ENCODE peak calls at places on chromosomes 6 and 20, in nine cellular contexts. One of them, this sample, is unnamed.

GRCh38 chr6:84791233-84791632 is 26.8 kb upstream of the TBX18 start:
- DNase-seq in IMR-90: no peak
- DNase-seq in ovary: no peak
- DNase-seq in tibial nerve: no peak
- DNase-seq in K562: peak; percentile 51
- DNase-seq in A549: no peak
- DNase-seq in HepG2: no peak
- DNase-seq in breast epithelium: no peak
- DNase-seq in spleen: no peak
- DNase-seq in this sample: no peak

GRCh38 chr6:155132617-155133016 is 131.2 kb upstream of the CLDN20 start:
- DNase-seq in IMR-90: no peak
- DNase-seq in ovary: no peak
- DNase-seq in tibial nerve: no peak
- DNase-seq in K562: no peak
- DNase-seq in A549: no peak
- DNase-seq in HepG2: no peak
- DNase-seq in breast epithelium: no peak
- DNase-seq in spleen: no peak
- DNase-seq in this sample: no peak

GRCh38 chr20:8640461-8640860 is 428.4 kb upstream of the PLCB4 start:
- DNase-seq in IMR-90: no peak
- DNase-seq in ovary: no peak
- DNase-seq in tibial nerve: no peak
- DNase-seq in K562: no peak
- DNase-seq in A549: no peak
- DNase-seq in HepG2: no peak
- DNase-seq in breast epithelium: no peak
- DNase-seq in spleen: no peak
- DNase-seq in this sample: no peak

GRCh38 chr20:64140421-64140820 is 23.8 kb upstream of the MYT1 start:
- DNase-seq in IMR-90: no peak
- DNase-seq in ovary: peak; percentile 8
- DNase-seq in tibial nerve: no peak
- DNase-seq in K562: no peak
- DNase-seq in A549: no peak
- DNase-seq in HepG2: no peak
- DNase-seq in breast epithelium: no peak
- DNase-seq in spleen: peak; percentile 36
- DNase-seq in this sample: no peak

GRCh38 chr20:44450279-44450937 is 25.3 kb upstream of the TTPAL start:
- DNase-seq in IMR-90: no peak
- DNase-seq in ovary: no peak
- DNase-seq in tibial nerve: no peak
- DNase-seq in K562: no peak
- DNase-seq in A549: no peak
- DNase-seq in HepG2: no peak
- DNase-seq in breast epithelium: no peak
- DNase-seq in spleen: no peak
- DNase-seq in this sample: no peak

GRCh38 chr20:16062661-16063591 is 510.3 kb downstream of the KIF16B start:
- DNase-seq in IMR-90: no peak
- DNase-seq in ovary: no peak
- DNase-seq in tibial nerve: no peak
- DNase-seq in K562: no peak
- DNase-seq in A549: no peak
- DNase-seq in HepG2: no peak
- DNase-seq in breast epithelium: no peak
- DNase-seq in spleen: no peak
- DNase-seq in this sample: no peak

GRCh38 chr20:45905505-45906079 is 6.4 kb downstream of the PLTP start:
- DNase-seq in IMR-90: peak; percentile 90
- DNase-seq in ovary: no peak
- DNase-seq in tibial nerve: no peak
- DNase-seq in K562: no peak
- DNase-seq in A549: peak; percentile 71
- DNase-seq in HepG2: peak; percentile 87
- DNase-seq in breast epithelium: no peak
- DNase-seq in spleen: no peak
- DNase-seq in this sample: no peak

GRCh38 chr6:1554241-1554880 is 55.4 kb upstream of the FOXC1 start:
- DNase-seq in IMR-90: no peak
- DNase-seq in ovary: no peak
- DNase-seq in tibial nerve: no peak
- DNase-seq in K562: no peak
- DNase-seq in A549: no peak
- DNase-seq in HepG2: no peak
- DNase-seq in breast epithelium: no peak
- DNase-seq in spleen: no peak
- DNase-seq in this sample: no peak

GRCh38 chr20:4889446-4889845 is 111.9 kb downstream of the SLC23A2 start:
- DNase-seq in IMR-90: no peak
- DNase-seq in ovary: no peak
- DNase-seq in tibial nerve: no peak
- DNase-seq in K562: no peak
- DNase-seq in A549: no peak
- DNase-seq in HepG2: no peak
- DNase-seq in breast epithelium: no peak
- DNase-seq in spleen: no peak
- DNase-seq in this sample: no peak

GRCh38 chr6:149228276-149228962 is 89.1 kb upstream of the TAB2 start:
- DNase-seq in IMR-90: no peak
- DNase-seq in ovary: no peak
- DNase-seq in tibial nerve: no peak
- DNase-seq in K562: no peak
- DNase-seq in A549: no peak
- DNase-seq in HepG2: no peak
- DNase-seq in breast epithelium: no peak
- DNase-seq in spleen: no peak
- DNase-seq in this sample: no peak

GRCh38 chr20:51966296-51966971 is 164.1 kb upstream of the SALL4 start:
- DNase-seq in IMR-90: peak; percentile 63
- DNase-seq in ovary: no peak
- DNase-seq in tibial nerve: peak; percentile 67
- DNase-seq in K562: peak; percentile 20
- DNase-seq in A549: peak; percentile 86
- DNase-seq in HepG2: peak; percentile 84
- DNase-seq in breast epithelium: no peak
- DNase-seq in spleen: no peak
- DNase-seq in this sample: no peak

GRCh38 chr6:144158133-144158532 is 7.8 kb downstream of the STX11 start:
- DNase-seq in IMR-90: peak; percentile 88
- DNase-seq in ovary: peak; percentile 36
- DNase-seq in tibial nerve: peak; percentile 54
- DNase-seq in K562: no peak
- DNase-seq in A549: peak; percentile 21
- DNase-seq in HepG2: no peak
- DNase-seq in breast epithelium: peak; percentile 38
- DNase-seq in spleen: no peak
- DNase-seq in this sample: no peak

GRCh38 chr20:5364997-5365597 is 48.3 kb upstream of the PROKR2 start:
- DNase-seq in IMR-90: no peak
- DNase-seq in ovary: no peak
- DNase-seq in tibial nerve: no peak
- DNase-seq in K562: no peak
- DNase-seq in A549: peak; percentile 62
- DNase-seq in HepG2: no peak
- DNase-seq in breast epithelium: no peak
- DNase-seq in spleen: no peak
- DNase-seq in this sample: no peak

GRCh38 chr20:57703013-57703412 is 6.8 kb downstream of the PMEPA1 start:
- DNase-seq in IMR-90: no peak
- DNase-seq in ovary: no peak
- DNase-seq in tibial nerve: no peak
- DNase-seq in K562: no peak
- DNase-seq in A549: no peak
- DNase-seq in HepG2: no peak
- DNase-seq in breast epithelium: no peak
- DNase-seq in spleen: peak; percentile 91
- DNase-seq in this sample: no peak
- H3K4me1 ChIP-seq in IMR-90: peaks cover 7% of the 10 kb centered on the region
- H3K4me1 ChIP-seq in ovary: peaks cover 8% of the 10 kb centered on the region
- H3K4me1 ChIP-seq in tibial nerve: no peaks in the 10 kb centered on the region
- H3K4me1 ChIP-seq in K562: no peaks in the 10 kb centered on the region
- H3K4me1 ChIP-seq in A549: peaks cover 89% of the 10 kb centered on the region
- H3K4me1 ChIP-seq in HepG2: no peaks in the 10 kb centered on the region
- H3K4me1 ChIP-seq in breast epithelium: peaks cover 2% of the 10 kb centered on the region
- H3K4me1 ChIP-seq in spleen: peaks cover 92% of the 10 kb centered on the region
- H3K4me1 ChIP-seq in this sample: peaks cover 4% of the 10 kb centered on the region

GRCh38 chr20:12093062-12093796 is 175.5 kb downstream of the BTBD3 start:
- DNase-seq in IMR-90: no peak
- DNase-seq in ovary: no peak
- DNase-seq in tibial nerve: no peak
- DNase-seq in K562: no peak
- DNase-seq in A549: no peak
- DNase-seq in HepG2: no peak
- DNase-seq in breast epithelium: no peak
- DNase-seq in spleen: no peak
- DNase-seq in this sample: no peak
- TF ChIP-seq POLR2A in IMR-90: no peak
- TF ChIP-seq POLR2A in ovary: no peak
- TF ChIP-seq POLR2A in tibial nerve: no peak
- TF ChIP-seq POLR2A in K562: no peak
- TF ChIP-seq POLR2A in A549: no peak
- TF ChIP-seq POLR2A in HepG2: no peak
- TF ChIP-seq POLR2A in breast epithelium: no peak
- TF ChIP-seq POLR2A in spleen: no peak
- TF ChIP-seq POLR2A in this sample: no peak

GRCh38 chr6:31732029-31732428 is 2.9 kb upstream of the DDAH2 start:
- DNase-seq in IMR-90: no peak
- DNase-seq in ovary: no peak
- DNase-seq in tibial nerve: no peak
- DNase-seq in K562: no peak
- DNase-seq in A549: no peak
- DNase-seq in HepG2: no peak
- DNase-seq in breast epithelium: no peak
- DNase-seq in spleen: no peak
- DNase-seq in this sample: no peak
- H3K4me1 ChIP-seq in IMR-90: peaks cover 13% of the 10 kb centered on the region
- H3K4me1 ChIP-seq in ovary: peaks cover 15% of the 10 kb centered on the region
- H3K4me1 ChIP-seq in tibial nerve: no peaks in the 10 kb centered on the region
- H3K4me1 ChIP-seq in K562: peaks cover 43% of the 10 kb centered on the region
- H3K4me1 ChIP-seq in A549: peaks cover 23% of the 10 kb centered on the region
- H3K4me1 ChIP-seq in HepG2: peaks cover 62% of the 10 kb centered on the region
- H3K4me1 ChIP-seq in breast epithelium: peaks cover 14% of the 10 kb centered on the region
- H3K4me1 ChIP-seq in spleen: peaks cover 84% of the 10 kb centered on the region
- H3K4me1 ChIP-seq in this sample: peaks cover 27% of the 10 kb centered on the region

GRCh38 chr6:106084106-106084963 is 1.8 kb upstream of the PRDM1 start:
- DNase-seq in IMR-90: peak; percentile 92
- DNase-seq in ovary: peak; percentile 62
- DNase-seq in tibial nerve: peak; percentile 48
- DNase-seq in K562: peak; percentile 33
- DNase-seq in A549: peak; percentile 92
- DNase-seq in HepG2: peak; percentile 7
- DNase-seq in breast epithelium: no peak
- DNase-seq in spleen: no peak
- DNase-seq in this sample: no peak

GRCh38 chr6:106087548-106088325 is 1.6 kb downstream of the PRDM1 start:
- DNase-seq in IMR-90: peak; percentile 87
- DNase-seq in ovary: no peak
- DNase-seq in tibial nerve: peak; percentile 29
- DNase-seq in K562: no peak
- DNase-seq in A549: no peak
- DNase-seq in HepG2: no peak
- DNase-seq in breast epithelium: no peak
- DNase-seq in spleen: no peak
- DNase-seq in this sample: no peak

GRCh38 chr6:106085687-106085983 is 501 bp upstream of the PRDM1 start:
- DNase-seq in IMR-90: no peak
- DNase-seq in ovary: no peak
- DNase-seq in tibial nerve: no peak
- DNase-seq in K562: no peak
- DNase-seq in A549: no peak
- DNase-seq in HepG2: no peak
- DNase-seq in breast epithelium: no peak
- DNase-seq in spleen: no peak
- DNase-seq in this sample: no peak

GRCh38 chr6:106084973-106085686 is 1.0 kb upstream of the PRDM1 start:
- DNase-seq in IMR-90: peak; percentile 68
- DNase-seq in ovary: no peak
- DNase-seq in tibial nerve: peak; percentile 14
- DNase-seq in K562: no peak
- DNase-seq in A549: peak; percentile 50
- DNase-seq in HepG2: no peak
- DNase-seq in breast epithelium: no peak
- DNase-seq in spleen: no peak
- DNase-seq in this sample: no peak

DNA sequence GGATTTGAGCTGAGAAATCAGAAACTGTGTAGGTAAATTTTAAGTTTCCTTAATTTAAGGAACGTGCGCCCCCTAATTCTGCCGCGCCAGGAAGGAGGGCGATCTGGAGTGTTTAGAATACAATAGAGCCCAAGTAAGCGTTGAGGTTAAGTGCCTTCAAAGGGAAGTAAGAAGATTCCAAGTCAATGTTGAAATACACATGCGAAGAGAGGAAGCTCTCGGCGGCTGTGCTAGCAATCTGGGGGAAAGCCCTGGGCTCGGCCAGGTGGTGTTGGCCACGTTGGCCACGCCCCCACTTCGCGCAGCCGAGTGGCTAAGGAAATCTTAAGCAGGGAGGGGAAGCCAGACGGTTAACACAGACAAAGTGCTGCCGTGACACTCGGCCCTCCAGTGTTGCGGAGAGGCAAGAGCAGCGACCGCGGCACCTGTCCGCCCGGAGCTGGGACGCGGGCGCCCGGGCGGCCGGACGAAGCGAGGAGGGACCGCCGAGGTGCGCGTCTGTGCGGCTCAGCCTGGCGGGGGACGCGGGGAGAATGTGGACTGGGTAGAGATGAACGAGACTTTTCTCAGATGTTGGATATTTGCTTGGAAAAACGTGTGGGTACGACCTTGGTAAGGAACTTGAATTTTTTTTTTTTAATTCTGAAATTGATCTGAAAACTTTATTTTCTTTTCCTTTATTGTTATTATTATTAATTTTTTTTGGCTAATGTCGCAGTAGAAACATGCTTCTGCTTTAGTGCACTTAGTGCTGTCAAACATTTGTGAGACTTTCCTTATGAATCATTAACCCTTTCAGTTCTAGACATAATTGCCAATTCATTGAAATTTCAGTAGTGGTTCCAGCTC is at the start of gene PRDM1:
- DNase-seq in IMR-90: peak; percentile 72
- DNase-seq in ovary: peak; percentile 81
- DNase-seq in tibial nerve: peak; percentile 58
- DNase-seq in K562: peak; percentile 74
- DNase-seq in A549: peak; percentile 89
- DNase-seq in HepG2: no peak
- DNase-seq in breast epithelium: peak; percentile 86
- DNase-seq in spleen: peak; percentile 98
- DNase-seq in this sample: peak; percentile 96
- TF ChIP-seq POLR2A in IMR-90: peak; percentile 48
- TF ChIP-seq POLR2A in ovary: peak; percentile 20
- TF ChIP-seq POLR2A in tibial nerve: no peak
- TF ChIP-seq POLR2A in K562: no peak
- TF ChIP-seq POLR2A in A549: no peak
- TF ChIP-seq POLR2A in HepG2: no peak
- TF ChIP-seq POLR2A in breast epithelium: peak; percentile 15
- TF ChIP-seq POLR2A in spleen: peak; percentile 54
- TF ChIP-seq POLR2A in this sample: peak; percentile 53

GRCh38 chr20:62148908-62149314 is 5.3 kb downstream of the SS18L1 start:
- DNase-seq in IMR-90: no peak
- DNase-seq in ovary: no peak
- DNase-seq in tibial nerve: no peak
- DNase-seq in K562: no peak
- DNase-seq in A549: no peak
- DNase-seq in HepG2: peak; percentile 51
- DNase-seq in breast epithelium: no peak
- DNase-seq in spleen: no peak
- DNase-seq in this sample: no peak
- H3K4me1 ChIP-seq in IMR-90: peaks cover 11% of the 10 kb centered on the region
- H3K4me1 ChIP-seq in ovary: peaks cover 19% of the 10 kb centered on the region
- H3K4me1 ChIP-seq in tibial nerve: no peaks in the 10 kb centered on the region
- H3K4me1 ChIP-seq in K562: peaks cover 34% of the 10 kb centered on the region
- H3K4me1 ChIP-seq in A549: peaks cover 8% of the 10 kb centered on the region
- H3K4me1 ChIP-seq in HepG2: peaks cover 60% of the 10 kb centered on the region
- H3K4me1 ChIP-seq in breast epithelium: no peaks in the 10 kb centered on the region
- H3K4me1 ChIP-seq in spleen: peaks cover 76% of the 10 kb centered on the region
- H3K4me1 ChIP-seq in this sample: no peaks in the 10 kb centered on the region